ENCODE peak calls at places on chromosomes 1 and 21, in ten cellular contexts. Q is breast epithelium, U is stomach, K is K562, T is endothelial cell of umbilical vein, C is prostate gland, E is HCT116, W is suprapubic skin, R is esophagus muscularis mucosa, M is GM12878. X is an unnamed sample.
A peak's percentile ranks its signal among the peaks of the same experiment; 100 is the strongest.

GRCh38 chr21:28916150-28916893 is 76.4 kb downstream of the LTN1 start:
- DNase-seq in Q (no peak), U (no peak), K (no peak), T (no peak), C (no peak), E (no peak), W (no peak), R (no peak), M (no peak), X (no peak)

GRCh38 chr1:15836772-15837669 is 10.5 kb upstream of the SPEN start:
- DNase-seq in Q (no peak), U (peak; percentile 34), K (no peak), T (peak; percentile 23), C (no peak), E (no peak), W (peak; percentile 83), R (no peak), M (no peak), X (peak; percentile 91)

GRCh38 chr1:168319691-168320090 is 39.0 kb downstream of the TBX19 start:
- DNase-seq in Q (no peak), U (no peak), K (no peak), T (peak; percentile 55), C (no peak), E (no peak), W (no peak), R (no peak), M (no peak), X (no peak)

GRCh38 chr1:56301791-56302190 is 277.6 kb downstream of the PLPP3 start:
- DNase-seq in Q (no peak), U (no peak), K (no peak), T (peak; percentile 93), C (no peak), E (no peak), W (no peak), R (no peak), M (no peak), X (no peak)

GRCh38 chr1:169483500-169483966 is 2.2 kb downstream of the SLC19A2 start:
- DNase-seq in Q (no peak), U (peak; percentile 62), K (peak; percentile 35), T (no peak), C (peak; percentile 64), E (no peak), W (no peak), R (no peak), M (no peak), X (no peak)

GRCh38 chr1:115156826-115157468 is 67.6 kb upstream of the TSPAN2 start:
- DNase-seq in Q (no peak), U (no peak), K (no peak), T (no peak), C (no peak), E (no peak), W (no peak), R (peak; percentile 84), M (no peak), X (no peak)

GRCh38 chr1:117534995-117535467 is 70.8 kb upstream of the TENT5C start:
- DNase-seq in Q (no peak), U (peak; percentile 65), K (peak; percentile 84), T (peak; percentile 47), C (peak; percentile 58), E (peak; percentile 35), W (no peak), R (no peak), M (peak; percentile 28), X (peak; percentile 63)

GRCh38 chr21:38228115-38228514 is 28.7 kb upstream of the KCNJ15 start:
- DNase-seq in Q (no peak), U (no peak), K (no peak), T (no peak), C (peak; percentile 63), E (no peak), W (no peak), R (no peak), M (no peak), X (no peak)

GRCh38 chr1:161226759-161227158 is 899 bp downstream of the TOMM40L start:
- DNase-seq in Q (no peak), U (no peak), K (no peak), T (no peak), C (no peak), E (no peak), W (no peak), R (no peak), M (no peak), X (no peak)

GRCh38 chr1:161226320-161226711 is 456 bp downstream of the TOMM40L start:
- DNase-seq in Q (no peak), U (no peak), K (no peak), T (no peak), C (no peak), E (no peak), W (no peak), R (no peak), M (no peak), X (peak; percentile 79)

GRCh38 chr1:161229896-161230295 is 4.0 kb downstream of the TOMM40L start:
- DNase-seq in Q (no peak), U (no peak), K (no peak), T (no peak), C (no peak), E (no peak), W (no peak), R (no peak), M (no peak), X (no peak)

GRCh38 chr1:161227196-161227871 is 1.5 kb downstream of the TOMM40L start:
- DNase-seq in Q (peak; percentile 86), U (peak; percentile 88), K (peak; percentile 71), T (peak; percentile 72), C (peak; percentile 84), E (peak; percentile 50), W (peak; percentile 94), R (peak; percentile 97), M (peak; percentile 42), X (peak; percentile 94)

DNA sequence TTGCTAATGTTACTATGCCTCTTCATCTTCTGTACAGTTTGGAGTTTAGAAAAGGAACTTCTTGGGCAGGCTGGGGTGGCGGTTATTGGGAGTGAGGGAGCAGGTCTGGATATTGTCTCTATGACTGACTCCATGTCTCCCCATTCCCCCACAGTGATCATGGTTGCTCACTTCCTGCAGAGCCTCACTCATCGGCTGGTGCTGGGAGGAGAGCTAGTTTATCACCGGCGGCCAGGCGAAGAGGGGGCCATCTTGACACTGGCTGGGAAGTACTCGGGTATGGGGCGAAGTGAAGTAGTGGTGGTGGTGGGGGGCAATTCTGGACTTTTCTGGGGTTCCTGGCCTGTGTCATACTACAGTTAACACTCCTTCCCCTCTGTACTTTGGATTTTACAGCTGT is 2.2 kb downstream of the TOMM40L start:
- DNase-seq in Q (no peak), U (no peak), K (no peak), T (no peak), C (no peak), E (no peak), W (no peak), R (no peak), M (no peak), X (no peak)
- H3K4me3 ChIP-seq in Q (peak overlapping the region; percentile 57), U (peak overlapping the region; percentile 82), K (no peak overlapping the region), T (no peak overlapping the region), C (no peak overlapping the region), E (no peak overlapping the region), W (no peak overlapping the region), R (no peak overlapping the region), M (peak overlapping the region; percentile 83), X (peak overlapping the region; percentile 31)

GRCh38 chr1:53049574-53049967 is 12.4 kb upstream of the PODN start:
- DNase-seq in Q (no peak), U (no peak), K (no peak), T (peak; percentile 87), C (no peak), E (no peak), W (no peak), R (no peak), M (no peak), X (no peak)

GRCh38 chr1:53048345-53048737 is 13.7 kb upstream of the PODN start:
- DNase-seq in Q (no peak), U (no peak), K (no peak), T (peak; percentile 49), C (no peak), E (no peak), W (no peak), R (no peak), M (no peak), X (no peak)

GRCh38 chr1:53046930-53047329 is 15.1 kb upstream of the PODN start:
- DNase-seq in Q (no peak), U (no peak), K (no peak), T (peak; percentile 91), C (no peak), E (no peak), W (no peak), R (no peak), M (no peak), X (no peak)

GRCh38 chr1:53048960-53049573 is 12.9 kb upstream of the PODN start:
- DNase-seq in Q (no peak), U (no peak), K (no peak), T (no peak), C (no peak), E (no peak), W (no peak), R (no peak), M (no peak), X (no peak)

DNA sequence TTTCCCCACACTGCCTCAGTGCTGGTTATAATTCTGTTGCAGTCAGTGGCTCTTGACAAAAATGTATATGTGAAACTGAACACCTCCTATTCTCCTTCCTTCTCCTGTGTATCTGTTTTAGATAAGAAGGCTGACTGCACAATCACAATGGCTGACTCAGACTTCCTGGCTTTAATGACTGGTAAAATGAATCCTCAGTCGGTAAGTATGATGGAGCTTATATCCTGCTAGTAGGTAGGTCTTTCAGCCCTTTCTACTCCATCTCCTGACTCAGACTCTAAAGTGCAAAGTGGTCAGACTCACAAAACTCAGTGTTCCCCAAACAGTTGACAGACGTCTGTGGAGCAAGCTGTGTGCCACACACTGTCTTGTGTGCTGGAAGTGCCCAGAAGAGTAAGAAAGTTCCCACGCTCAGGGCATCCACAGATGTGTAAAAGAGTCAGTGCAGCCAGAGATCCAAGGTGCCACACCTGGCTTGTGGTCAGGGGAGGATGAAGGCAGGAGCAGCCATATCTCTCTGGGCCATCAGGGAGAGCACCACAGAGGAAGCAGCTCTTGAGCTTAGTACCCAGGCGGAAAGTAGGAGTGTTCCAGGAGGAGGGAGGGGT is 14.2 kb upstream of the PODN start:
- DNase-seq in Q (no peak), U (no peak), K (no peak), T (peak; percentile 94), C (no peak), E (no peak), W (no peak), R (no peak), M (peak; percentile 4), X (no peak)
- TF ChIP-seq POLR2AphosphoS5 in Q (no peak), U (no peak), K (no peak), T (peak; percentile 45), C (no peak), E (no peak), W (no peak), R (no peak), M (no peak), X (no peak)

DNA sequence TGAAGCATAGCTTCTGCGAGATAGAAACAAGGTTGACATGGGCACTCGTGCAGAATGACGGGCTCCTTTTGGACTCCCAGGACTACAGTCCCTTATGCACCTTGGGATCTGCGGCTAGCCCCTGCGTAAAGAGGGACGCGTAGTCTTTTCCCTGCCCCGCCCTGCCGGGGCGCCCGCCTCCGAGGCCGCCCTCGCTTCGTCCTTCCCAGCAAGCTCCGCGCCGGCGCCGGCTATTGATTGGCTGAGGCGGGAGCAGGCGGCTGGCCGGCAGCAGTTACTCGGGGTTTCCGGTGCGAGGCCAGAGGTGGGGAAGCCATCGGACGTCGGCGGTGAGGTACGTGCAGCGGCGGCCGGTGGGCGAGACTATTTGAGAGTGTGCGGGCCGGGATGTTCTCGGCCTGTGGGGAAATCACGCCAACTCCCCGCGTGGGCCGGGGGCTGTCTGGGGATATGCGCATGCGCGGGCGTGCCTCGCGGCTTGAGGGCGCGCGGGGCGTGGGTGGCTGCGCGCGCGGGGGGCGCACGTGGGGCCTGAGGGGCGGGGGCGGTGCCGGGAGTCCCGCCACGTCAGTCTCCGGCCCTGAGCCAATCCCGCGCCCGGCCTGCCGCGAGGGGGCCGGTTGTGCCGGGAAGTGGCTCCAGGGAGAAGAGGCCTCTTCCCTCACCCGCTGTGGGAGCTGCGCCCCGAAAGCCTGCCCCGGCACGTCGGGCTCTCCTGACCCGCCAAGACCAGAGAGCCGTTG is at the start of gene TXLNA:
- DNase-seq in Q (peak; percentile 91), U (peak; percentile 95), K (peak; percentile 99), T (peak; percentile 94), C (peak; percentile 90), E (peak; percentile 83), W (peak; percentile 97), R (peak; percentile 99), M (peak; percentile 60), X (peak; percentile 99)
- TF ChIP-seq POLR2A in Q (no peak), U (no peak), K (peak; percentile 96), T (peak; percentile 78), C (peak; percentile 41), E (peak; percentile 83), W (peak; percentile 56), R (peak; percentile 16), M (peak; percentile 99), X (no peak)

DNA sequence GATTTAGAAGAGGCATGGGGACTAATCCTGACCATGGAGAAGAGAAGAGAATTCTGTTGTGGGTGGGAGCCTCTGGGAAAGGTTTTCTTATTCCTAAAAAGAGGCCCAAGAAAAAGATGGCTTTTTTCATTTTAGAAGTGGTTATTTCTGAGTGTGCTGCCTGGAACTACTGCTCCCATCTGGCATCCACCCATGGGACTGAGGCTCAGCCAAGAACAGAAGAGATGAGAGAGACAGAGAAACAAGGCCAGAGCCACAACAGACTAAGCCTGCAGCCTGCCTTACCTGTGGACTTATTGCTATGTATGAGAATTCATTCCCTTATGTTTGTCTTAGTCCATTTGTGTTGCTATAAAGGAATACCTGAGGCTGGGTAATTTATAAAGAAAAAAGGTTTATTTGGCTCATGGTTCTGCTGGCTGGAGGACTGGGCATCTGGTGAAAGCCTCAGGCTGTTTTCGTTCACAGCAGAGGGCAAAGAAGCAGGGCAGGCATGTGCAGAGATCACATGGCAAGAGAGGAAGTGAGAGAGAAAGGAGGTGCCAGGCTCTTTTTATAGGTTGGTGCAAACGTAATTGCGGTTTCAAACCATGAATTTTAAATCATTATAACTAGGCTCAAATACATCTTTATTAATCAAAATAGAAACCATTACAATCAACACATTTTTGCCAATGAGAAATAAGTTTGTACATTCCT is 57.5 kb upstream of the PRDM2 start:
- DNase-seq in Q (no peak), U (no peak), K (no peak), T (no peak), C (no peak), E (no peak), W (peak; percentile 63), R (no peak), M (no peak), X (no peak)
- H3K4me3 ChIP-seq in Q (no peak overlapping the region), U (no peak overlapping the region), K (no peak overlapping the region), T (no peak overlapping the region), C (no peak overlapping the region), E (no peak overlapping the region), W (no peak overlapping the region), R (no peak overlapping the region), M (no peak overlapping the region), X (no peak overlapping the region)

X was measured in spleen.